ENCODE peak calls at places on chromosomes 16 and 17, in seven cellular contexts. N is mammary epithelial cell; X is pancreas; G is prostate gland; K is hepatocyte; W is CD8-positive, alpha-beta T cell; O is OCI-LY7. D is an unnamed sample.
A peak's percentile ranks its signal among the peaks of the same experiment; 100 is the strongest.

GRCh38 chr16:67425046-67425445 is 5.9 kb upstream of the HSD11B2 start:
- DNase-seq in N (no peak), X (no peak), G (no peak), K (no peak), W (no peak), O (no peak), D (no peak)

GRCh38 chr16:35196313-35196712 is 1736.9 kb downstream of the TP53TG3F start:
- DNase-seq in N (no peak), X (peak; percentile 31), G (no peak), K (no peak), W (no peak), O (no peak), D (no peak)

GRCh38 chr17:81254955-81255717 is 16.0 kb downstream of the NDUFAF8 start:
- DNase-seq in N (no peak), X (peak; percentile 88), G (peak; percentile 95), K (peak; percentile 89), W (no peak), O (no peak), D (peak; percentile 32)

GRCh38 chr16:4339455-4339854 is 11.7 kb downstream of the PAM16 start:
- DNase-seq in N (no peak), X (no peak), G (no peak), K (no peak), W (no peak), O (no peak), D (no peak)

GRCh38 chr17:63240106-63240505 is 206.0 kb downstream of the CYB561 start:
- DNase-seq in N (no peak), X (no peak), G (no peak), K (no peak), W (no peak), O (no peak), D (no peak)

GRCh38 chr16:78444-79145 is 570 bp downstream of the MPG start:
- DNase-seq in N (no peak), X (no peak), G (no peak), K (peak; percentile 67), W (no peak), O (peak; percentile 36), D (no peak)

GRCh38 chr16:60811657-60812056 is 1224.6 kb downstream of the CDH8 start:
- DNase-seq in N (no peak), X (no peak), G (no peak), K (no peak), W (no peak), O (no peak), D (no peak)

GRCh38 chr17:35086164-35086563 is 22.7 kb upstream of the RFFL start:
- DNase-seq in N (no peak), X (no peak), G (no peak), K (no peak), W (no peak), O (no peak), D (no peak)

GRCh38 chr17:32484041-32484461 is 2.7 kb upstream of the CDK5R1 start:
- DNase-seq in N (no peak), X (no peak), G (no peak), K (no peak), W (no peak), O (no peak), D (no peak)

GRCh38 chr17:53032861-53033271 is 789.9 kb upstream of the KIF2B start:
- DNase-seq in N (peak; percentile 50), X (no peak), G (no peak), K (peak; percentile 89), W (no peak), O (peak; percentile 34), D (no peak)

GRCh38 chr16:65837431-65837986 is 529.0 kb upstream of the CDH5 start:
- DNase-seq in N (no peak), X (no peak), G (no peak), K (no peak), W (no peak), O (peak; percentile 4), D (no peak)

GRCh38 chr17:49859991-49860953 is 12.4 kb upstream of the TAC4 start:
- DNase-seq in N (no peak), X (no peak), G (no peak), K (no peak), W (no peak), O (no peak), D (no peak)

GRCh38 chr16:19143241-19143640 is 24.8 kb upstream of the SYT17 start:
- DNase-seq in N (peak; percentile 77), X (no peak), G (peak; percentile 77), K (no peak), W (no peak), O (no peak), D (no peak)

GRCh38 chr17:59400858-59401257 is 69.4 kb downstream of the YPEL2 start:
- DNase-seq in N (no peak), X (no peak), G (no peak), K (no peak), W (no peak), O (no peak), D (no peak)

GRCh38 chr17:49703557-49704277 is 4.0 kb downstream of the SLC35B1 start:
- DNase-seq in N (peak; percentile 45), X (no peak), G (peak; percentile 75), K (peak; percentile 69), W (no peak), O (peak; percentile 59), D (peak; percentile 12)

DNA sequence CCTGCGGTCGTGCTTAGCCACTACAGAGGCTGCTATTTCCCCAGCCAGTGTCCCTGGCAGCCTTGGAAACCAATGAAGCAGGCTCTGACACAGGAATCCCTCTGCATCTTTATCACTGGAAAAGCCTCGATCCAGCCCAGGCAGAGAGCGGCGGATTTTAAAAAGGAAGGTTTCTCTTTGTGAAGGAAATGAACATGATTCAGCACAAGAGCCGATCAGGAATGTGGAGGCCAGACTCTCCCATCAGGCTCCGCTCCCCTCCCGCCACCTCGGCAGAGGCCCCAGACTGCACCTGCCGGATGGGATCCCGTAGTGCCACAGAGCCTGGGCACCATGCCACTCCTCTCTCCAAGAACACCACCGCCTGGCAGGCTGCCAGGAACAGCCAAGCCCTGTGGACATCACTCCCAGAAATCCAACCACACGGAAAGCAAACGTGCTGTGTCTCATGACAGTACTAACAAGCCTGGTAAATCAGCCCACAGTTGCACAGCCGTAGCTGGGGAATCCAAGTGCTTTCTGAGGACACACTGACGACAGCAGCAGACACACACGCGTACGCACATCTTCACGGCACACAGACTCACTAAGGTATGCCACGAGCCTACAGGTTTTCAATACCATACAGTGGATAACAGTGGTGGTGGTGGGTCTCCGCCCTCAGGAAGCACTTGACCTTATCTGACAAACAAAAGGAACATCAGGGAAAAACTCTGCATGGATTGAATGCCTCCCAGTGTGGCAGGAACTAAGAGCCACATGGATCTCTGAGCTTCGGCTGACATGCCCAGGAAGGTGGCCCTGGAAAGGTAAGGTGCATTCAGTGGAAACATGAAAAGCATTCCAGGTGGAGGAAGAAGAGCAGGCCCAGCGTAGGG is 5.4 kb downstream of the LRRC75A start:
- DNase-seq in N (peak; percentile 76), X (peak; percentile 96), G (peak; percentile 92), K (peak; percentile 73), W (no peak), O (no peak), D (peak; percentile 27)
- H3K4me3 ChIP-seq in N (no peak overlapping the region), X (no peak overlapping the region), G (no peak overlapping the region), K (no peak overlapping the region), W (no peak overlapping the region), O (no peak overlapping the region), D (no peak overlapping the region)

GRCh38 chr17:42553161-42553818 is 567 bp downstream of the HSD17B1 start:
- DNase-seq in N (peak; percentile 81), X (peak; percentile 81), G (no peak), K (no peak), W (no peak), O (no peak), D (no peak)
- TF ChIP-seq CTCF in N (no peak), X (no peak), G (no peak), K (no peak), W (no peak), O (no peak), D (no peak)

GRCh38 chr16:15950869-15951268 is 1.5 kb downstream of the ABCC1 start:
- DNase-seq in N (no peak), X (no peak), G (no peak), K (no peak), W (no peak), O (peak; percentile 29), D (no peak)

GRCh38 chr16:15953477-15953876 is 4.1 kb downstream of the ABCC1 start:
- DNase-seq in N (no peak), X (no peak), G (no peak), K (no peak), W (no peak), O (no peak), D (no peak)

GRCh38 chr16:15952265-15952711 is 2.9 kb downstream of the ABCC1 start:
- DNase-seq in N (no peak), X (no peak), G (no peak), K (no peak), W (no peak), O (no peak), D (no peak)

GRCh38 chr16:15950167-15950854 is 895 bp downstream of the ABCC1 start:
- DNase-seq in N (peak; percentile 49), X (no peak), G (peak; percentile 42), K (peak; percentile 36), W (peak; percentile 63), O (peak; percentile 58), D (no peak)

GRCh38 chr16:15951852-15952251 is 2.4 kb downstream of the ABCC1 start:
- DNase-seq in N (no peak), X (no peak), G (no peak), K (no peak), W (no peak), O (no peak), D (no peak)
- H3K4me3 ChIP-seq in N (no peak overlapping the region), X (no peak overlapping the region), G (no peak overlapping the region), K (no peak overlapping the region), W (no peak overlapping the region), O (peak overlapping the region; percentile 81), D (peak overlapping the region; percentile 62)

GRCh38 chr16:55043499-55043898 is 112.8 kb downstream of the IRX5 start:
- DNase-seq in N (no peak), X (no peak), G (no peak), K (no peak), W (no peak), O (no peak), D (no peak)

GRCh38 chr16:55040366-55041086 is 109.9 kb downstream of the IRX5 start:
- DNase-seq in N (no peak), X (no peak), G (no peak), K (no peak), W (no peak), O (no peak), D (no peak)

GRCh38 chr16:55039931-55040330 is 109.3 kb downstream of the IRX5 start:
- DNase-seq in N (no peak), X (no peak), G (no peak), K (no peak), W (no peak), O (no peak), D (no peak)

GRCh38 chr16:55042556-55043432 is 112.1 kb downstream of the IRX5 start:
- DNase-seq in N (no peak), X (no peak), G (no peak), K (no peak), W (no peak), O (no peak), D (no peak)

DNA sequence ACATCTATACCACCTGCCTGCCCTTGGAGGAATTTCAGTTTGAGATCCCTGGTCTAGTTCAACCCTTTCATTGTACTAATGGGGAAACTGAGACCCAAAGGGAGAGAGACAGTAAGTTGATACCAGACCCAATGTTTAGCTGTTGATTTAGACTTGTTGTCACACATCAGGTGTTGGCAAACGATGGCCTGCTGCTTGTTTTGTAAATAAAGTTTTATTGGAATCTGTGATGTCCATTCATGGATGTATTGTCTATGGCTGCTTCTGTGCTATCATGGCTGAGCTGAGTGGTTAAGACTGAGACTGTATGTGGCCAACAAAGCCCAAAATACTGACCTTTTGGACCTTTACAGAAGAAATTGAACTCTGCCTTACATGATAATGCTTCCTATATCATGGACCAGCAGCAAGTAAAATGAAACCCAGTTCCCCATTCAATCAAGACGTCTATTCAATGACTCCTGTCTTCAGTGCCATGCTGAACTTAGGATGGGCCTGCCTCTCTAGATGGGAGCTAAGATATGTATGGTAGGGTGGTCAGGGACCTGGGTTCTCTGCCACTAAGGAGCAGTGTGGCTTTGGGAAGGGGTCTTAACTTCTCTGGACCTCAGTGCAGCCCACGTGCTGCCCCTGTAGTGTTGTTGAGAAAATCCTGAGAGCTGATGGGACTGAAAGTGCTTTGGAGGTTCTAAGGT is 111.0 kb downstream of the IRX5 start:
- DNase-seq in N (no peak), X (no peak), G (no peak), K (no peak), W (no peak), O (no peak), D (no peak)
- TF ChIP-seq CTCF in N (no peak), X (no peak), G (no peak), K (no peak), W (no peak), O (no peak), D (no peak)